ENCODE peak calls at places on chromosomes 2 and 18, in eight cellular contexts. N is hepatocyte; V is CD4-positive, alpha-beta memory T cell; H is naive thymus-derived CD4-positive, alpha-beta T cell; E is substantia nigra; Y is iPS DF 19.7; M is GDM1; W is T-helper 1 cell. G is an unnamed sample.
A peak's percentile ranks its signal among the peaks of the same experiment; 100 is the strongest.

GRCh38 chr18:10689231-10689953 is 163.6 kb downstream of the NAPG start:
- DNase-seq in W (no peak), Y (no peak), E (no peak), H (no peak), M (no peak), N (no peak), V (no peak), G (no peak)

GRCh38 chr2:235658371-235659174 is 164.7 kb downstream of the AGAP1 start:
- DNase-seq in V (no peak), N (no peak), Y (peak; percentile 72), M (no peak), E (no peak), H (no peak), W (no peak), G (no peak)

GRCh38 chr2:23541453-23542334 is 156.7 kb downstream of the KLHL29 start:
- DNase-seq in E (no peak), Y (no peak), V (no peak), N (peak; percentile 27), W (no peak), H (no peak), M (no peak), G (no peak)

GRCh38 chr2:124316875-124317605 is 292.0 kb downstream of the CNTNAP5 start:
- DNase-seq in N (no peak), V (no peak), H (no peak), Y (no peak), E (no peak), M (no peak), W (no peak), G (no peak)

GRCh38 chr2:102412199-102412598 is 10.8 kb upstream of the IL18RAP start:
- DNase-seq in E (no peak), N (no peak), M (no peak), Y (no peak), W (no peak), H (no peak), V (no peak), G (no peak)

GRCh38 chr2:165173215-165173614 is 30.6 kb downstream of the SCN3A start:
- DNase-seq in W (no peak), M (no peak), N (no peak), E (no peak), V (no peak), Y (no peak), H (no peak), G (no peak)

GRCh38 chr2:241967745-241968144 is 98.2 kb downstream of the RTP5 start:
- DNase-seq in W (no peak), V (no peak), M (no peak), E (no peak), H (no peak), Y (no peak), N (no peak), G (no peak)

GRCh38 chr2:218720048-218721041 is 9.7 kb downstream of the TTLL4 start:
- DNase-seq in V (no peak), M (no peak), H (no peak), Y (no peak), W (no peak), E (no peak), N (no peak), G (no peak)

GRCh38 chr2:43300781-43301586 is 74.6 kb upstream of the ZFP36L2 start:
- DNase-seq in E (no peak), H (no peak), W (no peak), Y (no peak), N (no peak), M (no peak), V (no peak), G (no peak)

GRCh38 chr18:3345452-3345851 is 83.5 kb downstream of the MYL12B start:
- DNase-seq in W (no peak), N (no peak), H (no peak), M (no peak), E (no peak), Y (no peak), V (no peak), G (no peak)

GRCh38 chr2:69509011-69509749 is 71.9 kb upstream of the NFU1 start:
- DNase-seq in M (no peak), N (no peak), V (no peak), Y (no peak), E (no peak), W (no peak), H (no peak), G (no peak)

GRCh38 chr2:150531626-150532419 is 44.4 kb upstream of the RND3 start:
- DNase-seq in H (no peak), V (no peak), Y (no peak), E (no peak), N (no peak), W (no peak), M (no peak), G (no peak)

GRCh38 chr2:63842149-63843061 is 709 bp downstream of the UGP2 start:
- DNase-seq in W (no peak), Y (no peak), V (no peak), H (no peak), E (no peak), N (peak; percentile 70), M (no peak), G (no peak)

GRCh38 chr2:172588931-172589330 is 33.0 kb downstream of the PDK1 start:
- DNase-seq in N (no peak), W (no peak), M (no peak), H (no peak), E (no peak), V (no peak), Y (no peak), G (no peak)

GRCh38 chr18:58057291-58057965 is 13.4 kb downstream of the NEDD4L start:
- DNase-seq in N (no peak), E (peak; percentile 7), W (no peak), M (no peak), Y (no peak), H (no peak), V (no peak), G (no peak)

GRCh38 chr2:25073914-25074313 is 32.0 kb downstream of the EFR3B start:
- DNase-seq in H (no peak), V (no peak), N (no peak), E (no peak), M (no peak), W (no peak), Y (no peak), G (no peak)

GRCh38 chr18:5073026-5073944 is 123.8 kb downstream of the AKAIN1 start:
- DNase-seq in V (no peak), Y (peak; percentile 9), N (peak; percentile 65), E (no peak), H (peak; percentile 39), W (no peak), M (peak; percentile 11), G (peak; percentile 48)

GRCh38 chr2:235097196-235097895 is 145.5 kb downstream of the SH3BP4 start:
- DNase-seq in V (no peak), H (no peak), M (no peak), W (no peak), N (no peak), Y (no peak), E (no peak), G (no peak)

GRCh38 chr18:37286801-37287200 is 278.8 kb downstream of the CELF4 start:
- DNase-seq in W (no peak), E (no peak), N (no peak), H (no peak), Y (no peak), V (no peak), M (no peak), G (no peak)

GRCh38 chr2:86017901-86018896 is 87.5 kb downstream of the POLR1A start:
- DNase-seq in M (no peak), Y (no peak), E (no peak), V (no peak), W (no peak), N (no peak), H (no peak), G (no peak)

GRCh38 chr2:201872576-201872975 is 66.2 kb downstream of the CDK15 start:
- DNase-seq in V (no peak), N (no peak), Y (no peak), E (no peak), W (no peak), H (no peak), M (no peak), G (no peak)